ENCODE peak calls at places on chromosomes 11 and 22, in four cellular contexts. Q is DND-41; V is CD8-positive, alpha-beta memory T cell; Z is transverse colon. W is an unnamed sample.

GRCh38 chr11:94574193-94574961 is 7.2 kb downstream of the PIWIL4 start:
- DNase-seq in Q (no peak), Z (no peak), V (no peak), W (no peak)

GRCh38 chr11:9783986-9784385 is 120.1 kb downstream of the SWAP70 start:
- DNase-seq in Z (no peak), Q (no peak), V (no peak), W (no peak)

GRCh38 chr11:17906436-17906835 is 106.4 kb downstream of the SERGEF start:
- DNase-seq in V (no peak), Z (no peak), Q (peak; percentile 34), W (no peak)

GRCh38 chr11:64355078-64355940 is 3.7 kb upstream of the RPS6KA4 start:
- DNase-seq in Z (peak; percentile 66), Q (peak; percentile 46), V (no peak), W (peak; percentile 52)

GRCh38 chr22:29813563-29813962 is 24.5 kb downstream of the ASCC2 start:
- DNase-seq in Q (no peak), Z (no peak), V (no peak), W (no peak)

GRCh38 chr11:20110908-20111669 is 49.2 kb downstream of the DBX1 start:
- DNase-seq in Q (peak; percentile 48), Z (peak; percentile 55), V (no peak), W (peak; percentile 57)

GRCh38 chr11:926341-926916 is 759 bp downstream of the AP2A2 start:
- DNase-seq in V (no peak), Z (peak; percentile 41), Q (no peak), W (no peak)

GRCh38 chr22:31836010-31836409 is 82.2 kb downstream of the DEPDC5 start:
- DNase-seq in Q (no peak), V (no peak), Z (no peak), W (no peak)

GRCh38 chr11:125553357-125553756 is 15.9 kb upstream of the EI24 start:
- DNase-seq in V (no peak), Q (peak; percentile 21), Z (no peak), W (no peak)

GRCh38 chr11:119307219-119307618 is 9.7 kb downstream of the MCAM start:
- DNase-seq in Q (no peak), Z (no peak), V (no peak), W (no peak)

GRCh38 chr11:1564535-1565172 is 7.4 kb downstream of the DUSP8 start:
- DNase-seq in Q (peak; percentile 14), V (no peak), Z (peak; percentile 69), W (no peak)

DNA sequence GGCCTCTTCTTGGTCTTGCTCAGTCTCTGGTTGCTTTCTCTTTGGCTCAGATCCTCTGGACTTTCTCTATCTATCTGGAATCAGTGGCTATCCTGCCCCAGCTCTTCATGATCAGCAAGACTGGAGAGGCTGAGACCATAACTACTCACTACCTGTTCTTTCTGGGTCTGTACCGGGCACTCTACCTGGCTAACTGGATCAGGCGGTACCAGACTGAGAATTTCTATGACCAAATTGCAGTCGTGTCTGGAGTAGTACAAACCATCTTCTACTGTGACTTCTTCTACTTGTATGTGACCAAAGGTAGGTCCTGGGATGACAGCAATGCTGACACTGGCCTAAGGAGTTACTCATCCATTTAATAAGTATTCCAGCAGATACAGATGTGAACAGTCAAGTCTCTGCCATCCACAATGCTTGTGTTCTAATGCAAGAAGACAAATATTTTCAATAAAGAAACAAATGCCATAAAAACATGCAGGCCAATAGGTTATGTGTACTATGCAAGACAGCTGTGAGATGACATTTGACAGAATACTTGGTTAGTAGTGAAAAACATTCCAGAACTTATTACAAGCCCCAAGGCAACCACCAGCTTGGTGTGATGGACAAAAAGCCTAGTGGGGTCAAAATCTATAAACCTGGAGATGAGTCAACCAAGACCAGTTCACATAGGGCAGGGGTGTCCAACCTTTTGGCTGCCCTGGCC is 13.4 kb downstream of the KDELR3 start:
- DNase-seq in Q (no peak), Z (no peak), V (no peak), W (no peak)
- H3K4me3 ChIP-seq in Q (no peak overlapping the region), Z (no peak overlapping the region), V (no peak overlapping the region), W (no peak overlapping the region)

DNA sequence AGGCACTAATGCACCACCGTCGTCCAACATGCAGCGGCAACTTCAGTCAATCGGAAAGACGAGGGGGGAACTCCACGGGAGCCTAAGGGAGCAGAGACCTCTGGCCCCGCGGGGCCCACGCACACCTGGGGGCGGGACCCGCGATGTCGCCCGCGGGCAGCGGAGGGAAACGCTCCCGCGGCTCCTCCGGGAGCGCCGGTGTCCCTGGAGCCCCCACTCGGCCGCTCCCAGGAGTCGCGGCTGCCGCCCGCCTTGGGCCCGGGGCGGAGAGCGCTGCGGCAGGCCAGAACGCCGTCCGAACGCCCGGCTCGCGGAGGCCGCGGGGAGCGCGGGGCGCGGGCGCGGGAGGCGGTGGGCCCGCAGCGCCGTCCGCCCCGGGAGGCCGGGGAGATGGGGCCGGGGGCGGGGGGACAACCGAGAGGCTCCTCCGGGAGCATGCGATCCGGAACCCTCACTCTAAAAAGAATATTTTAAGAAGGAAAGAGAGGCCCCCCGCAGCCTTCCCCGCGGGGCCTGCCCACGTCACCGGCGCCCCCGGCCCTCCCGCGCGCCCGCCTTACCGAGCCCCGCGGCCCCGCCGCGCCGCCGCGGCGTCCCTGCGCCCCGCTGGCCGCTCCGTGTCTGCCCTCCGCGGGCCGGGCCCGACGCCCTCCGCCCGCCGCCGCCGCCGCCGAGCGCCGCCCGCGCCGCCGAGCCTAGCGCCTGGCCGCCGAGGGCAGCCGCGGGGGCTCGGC is 86.6 kb upstream of the ARHGAP32 start:
- DNase-seq in V (no peak), Z (peak; percentile 12), Q (no peak), W (no peak)
- H3K27ac ChIP-seq in V (no peak overlapping the region), Z (peak overlapping the region; percentile 54), Q (no peak overlapping the region), W (no peak overlapping the region)

GRCh38 chr22:28801845-28802594 is 1.7 kb upstream of the XBP1 start:
- DNase-seq in Z (peak; percentile 38), Q (peak; percentile 90), V (no peak), W (no peak)
- H3K4me3 ChIP-seq in Z (peak overlapping the region; percentile 71), Q (peak overlapping the region; percentile 71), V (peak overlapping the region; percentile 48), W (peak overlapping the region; percentile 49)

GRCh38 chr11:126992804-126993111 is 7.8 kb downstream of the KIRREL3 start:
- DNase-seq in Z (no peak), V (no peak), Q (no peak), W (no peak)
- H3K27ac ChIP-seq in Z (no peak overlapping the region), V (no peak overlapping the region), Q (no peak overlapping the region), W (no peak overlapping the region)

DNA sequence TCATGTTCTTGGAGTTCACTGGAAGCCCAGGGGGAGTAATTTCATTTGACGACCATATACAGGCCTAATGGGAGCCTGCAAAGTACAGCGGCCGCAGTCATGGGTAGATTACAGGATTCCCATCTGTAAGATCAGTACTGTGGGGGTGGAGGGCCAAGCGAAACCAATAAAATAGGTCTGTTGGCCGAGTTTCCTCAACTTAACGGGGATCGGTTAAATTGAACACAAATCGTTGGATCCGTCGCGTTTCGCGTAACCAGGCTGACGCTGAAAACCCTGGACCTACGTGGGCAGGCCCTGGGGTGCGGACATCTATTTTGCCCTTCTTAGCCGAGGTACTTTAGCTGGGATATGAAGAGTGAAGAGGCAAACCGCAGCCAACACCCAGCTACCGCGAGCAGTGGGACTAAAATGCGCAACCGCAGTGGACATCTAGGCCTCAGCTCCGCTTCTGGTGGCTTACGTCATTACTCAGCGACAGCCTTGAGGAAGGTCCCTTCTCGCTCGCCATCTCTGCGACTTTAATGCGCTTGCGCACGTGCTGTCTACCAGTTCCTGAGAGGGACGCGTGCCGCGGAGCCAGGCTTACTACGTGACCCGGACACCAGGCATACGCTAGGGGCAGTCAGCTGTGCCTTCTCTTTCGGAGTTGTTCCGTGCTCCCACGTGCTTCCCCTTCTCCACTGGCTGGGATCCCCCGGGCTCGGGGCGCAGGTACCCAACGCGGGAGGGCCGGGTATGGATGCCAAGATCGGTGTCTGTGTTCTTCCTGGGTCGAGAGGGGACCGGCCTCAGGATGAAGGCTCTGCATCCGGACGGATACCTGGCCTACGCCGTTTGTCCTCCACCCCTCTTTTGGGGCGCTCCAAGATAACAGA is at the start of gene NAT10:
- DNase-seq in V (peak; percentile 92), Q (peak; percentile 97), Z (peak; percentile 98), W (peak; percentile 99)
- H3K4me3 ChIP-seq in V (peak within 1 kb of the TSS; percentile 84), Q (peak within 1 kb of the TSS; percentile 65), Z (peak within 1 kb of the TSS; percentile 72), W (peak within 1 kb of the TSS; percentile 90)

DNA sequence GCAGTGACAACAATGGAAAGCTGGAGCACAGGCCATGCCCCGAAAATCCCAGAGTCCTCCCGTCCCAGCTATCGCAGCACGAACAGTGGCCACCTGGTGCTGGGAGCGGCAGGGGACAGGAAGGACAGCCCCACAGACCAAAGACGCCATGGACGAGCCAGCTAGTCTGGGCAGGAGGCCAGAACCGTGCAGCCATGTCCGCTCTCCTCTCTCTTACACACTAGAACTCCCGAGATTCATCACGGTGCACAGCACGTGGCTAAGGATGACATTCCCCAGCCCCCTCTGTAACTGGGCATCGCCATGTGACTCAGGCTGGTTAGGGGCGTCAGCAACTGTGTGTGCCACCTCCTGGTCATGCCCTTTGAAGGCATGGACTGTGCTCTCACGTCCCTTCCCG is 4.6 kb downstream of the CDPF1 start:
- DNase-seq in V (no peak), Z (no peak), Q (no peak), W (no peak)
- H3K27ac ChIP-seq in V (no peak overlapping the region), Z (peak overlapping the region; percentile 6), Q (peak overlapping the region; percentile 57), W (no peak overlapping the region)

GRCh38 chr11:67586568-67587250 is 3.1 kb downstream of the GSTP1 start:
- DNase-seq in Q (no peak), V (no peak), Z (no peak), W (no peak)

GRCh38 chr11:67583319-67584204 is at the start of gene GSTP1:
- DNase-seq in V (peak; percentile 70), Z (peak; percentile 92), Q (peak; percentile 90), W (peak; percentile 65)

GRCh38 chr11:67585911-67586310 is 2.3 kb downstream of the GSTP1 start:
- DNase-seq in Q (no peak), V (no peak), Z (no peak), W (no peak)

GRCh38 chr11:67584205-67584880 is 731 bp downstream of the GSTP1 start:
- DNase-seq in V (no peak), Q (peak; percentile 78), Z (peak; percentile 84), W (no peak)

DNA sequence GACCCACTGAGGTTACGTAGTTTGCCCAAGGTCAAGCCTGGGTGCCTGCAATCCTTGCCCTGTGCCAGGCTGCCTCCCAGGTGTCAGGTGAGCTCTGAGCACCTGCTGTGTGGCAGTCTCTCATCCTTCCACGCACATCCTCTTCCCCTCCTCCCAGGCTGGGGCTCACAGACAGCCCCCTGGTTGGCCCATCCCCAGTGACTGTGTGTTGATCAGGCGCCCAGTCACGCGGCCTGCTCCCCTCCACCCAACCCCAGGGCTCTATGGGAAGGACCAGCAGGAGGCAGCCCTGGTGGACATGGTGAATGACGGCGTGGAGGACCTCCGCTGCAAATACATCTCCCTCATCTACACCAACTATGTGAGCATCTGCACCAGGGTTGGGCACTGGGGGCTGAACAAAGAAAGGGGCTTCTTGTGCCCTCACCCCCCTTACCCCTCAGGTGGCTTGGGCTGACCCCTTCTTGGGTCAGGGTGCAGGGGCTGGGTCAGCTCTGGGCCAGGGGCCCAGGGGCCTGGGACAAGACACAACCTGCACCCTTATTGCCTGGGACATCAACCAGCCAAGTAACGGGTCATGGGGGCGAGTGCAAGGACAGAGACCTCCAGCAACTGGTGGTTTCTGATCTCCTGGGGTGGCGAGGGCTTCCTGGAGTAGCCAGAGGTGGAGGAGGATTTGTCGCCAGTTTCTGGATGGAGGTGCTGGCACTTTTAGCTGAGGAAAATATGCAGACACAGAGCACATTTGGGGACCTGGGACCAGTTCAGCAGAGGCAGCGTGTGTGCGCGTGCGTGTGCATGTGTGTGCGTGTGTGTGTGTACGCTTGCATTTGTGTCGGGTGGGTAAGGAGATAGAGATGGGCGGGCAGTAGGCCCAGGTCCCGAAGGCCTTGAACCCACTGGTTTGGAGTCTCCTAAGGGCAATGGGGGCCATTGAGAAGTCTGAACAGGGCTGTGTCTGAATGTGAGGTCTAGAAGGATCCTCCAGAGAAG is 1.6 kb downstream of the GSTP1 start:
- DNase-seq in V (no peak), Q (peak; percentile 40), Z (no peak), W (no peak)
- H3K4me3 ChIP-seq in V (no peak overlapping the region), Q (peak overlapping the region; percentile 78), Z (peak overlapping the region; percentile 85), W (no peak overlapping the region)

W was measured in CD4-positive, CD25-positive, alpha-beta regulatory T cell.